ENCODE peak calls at places on chromosomes 11 and 22, in ten cellular contexts. I is vagina, D is HCT116, E is ovary, H is body of pancreas, R is esophagus muscularis mucosa, X is prostate gland, J is stomach, Z is testis, L is GM12891. A is an unnamed sample.

GRCh38 chr11:6606471-6607189 is 3.1 kb downstream of the ILK start:
- DNase-seq in L (no peak), J (peak), I (no peak), E (peak), R (peak), D (peak), Z (peak), X (peak), H (peak), A (peak)

GRCh38 chr11:104771782-104772181 is 126.5 kb downstream of the CASP12 start:
- DNase-seq in H (no peak), Z (no peak), D (no peak), E (no peak), J (no peak), R (no peak), I (no peak), L (no peak), X (peak), A (no peak)

GRCh38 chr11:119094816-119095065 is 6.9 kb downstream of the DPAGT1 start:
- DNase-seq in L (peak), Z (peak), X (peak), J (peak), H (peak), I (no peak), D (no peak), E (peak), R (peak), A (no peak)

GRCh38 chr22:24069721-24070120 is 58.6 kb downstream of the CABIN1 start:
- DNase-seq in R (no peak), X (no peak), E (no peak), J (no peak), D (no peak), I (no peak), Z (no peak), H (no peak), L (no peak), A (no peak)

GRCh38 chr11:95192717-95193116 is 38.3 kb downstream of the SESN3 start:
- DNase-seq in J (no peak), E (no peak), I (no peak), X (no peak), Z (no peak), D (no peak), L (no peak), R (no peak), H (no peak), A (no peak)

GRCh38 chr11:123174196-123175183 is 20.6 kb downstream of the CLMP start:
- DNase-seq in J (peak), R (no peak), E (peak), L (no peak), D (no peak), X (no peak), H (peak), Z (no peak), I (no peak), A (no peak)

GRCh38 chr11:119447664-119448242 is 24.8 kb upstream of the THY1 start:
- DNase-seq in I (no peak), J (no peak), H (no peak), D (no peak), E (no peak), X (no peak), L (no peak), Z (no peak), R (no peak), A (no peak)

GRCh38 chr11:64320556-64320955 is 2.6 kb downstream of the PRDX5 start:
- DNase-seq in L (no peak), Z (no peak), R (no peak), E (no peak), H (no peak), D (no peak), X (no peak), I (no peak), J (no peak), A (no peak)

GRCh38 chr22:50342651-50343540 is at the start of gene PPP6R2:
- DNase-seq in J (peak), H (peak), D (no peak), E (peak), Z (peak), R (no peak), L (peak), I (no peak), X (peak), A (no peak)

GRCh38 chr22:44752285-44753188 is at the start of gene ARHGAP8:
- DNase-seq in J (peak), X (peak), R (no peak), H (peak), I (no peak), L (no peak), E (no peak), D (no peak), Z (no peak), A (no peak)

GRCh38 chr11:28822596-28822995 is 714.4 kb downstream of the METTL15 start:
- DNase-seq in R (no peak), E (no peak), D (no peak), I (no peak), L (no peak), H (no peak), Z (no peak), J (no peak), X (no peak), A (no peak)

GRCh38 chr22:38041760-38042584 is 15.2 kb upstream of the PICK1 start:
- DNase-seq in I (no peak), Z (no peak), L (no peak), H (no peak), E (no peak), X (no peak), R (no peak), D (no peak), J (no peak), A (no peak)

GRCh38 chr11:18704045-18704645 is 5.6 kb downstream of the TMEM86A start:
- DNase-seq in R (no peak), D (no peak), J (no peak), X (no peak), E (no peak), L (no peak), Z (no peak), I (no peak), H (no peak), A (no peak)

GRCh38 chr11:18704698-18705097 is 6.1 kb downstream of the TMEM86A start:
- DNase-seq in L (no peak), J (no peak), E (no peak), H (no peak), I (no peak), D (no peak), R (no peak), X (no peak), Z (no peak), A (no peak)

GRCh38 chr11:18707811-18708340 is 9.3 kb downstream of the TMEM86A start:
- DNase-seq in H (no peak), L (no peak), R (no peak), J (no peak), I (no peak), X (no peak), Z (no peak), D (no peak), E (no peak), A (no peak)

GRCh38 chr11:18705651-18706281 is 7.2 kb downstream of the TMEM86A start:
- DNase-seq in L (no peak), J (peak), Z (peak), R (no peak), I (no peak), X (no peak), D (no peak), H (peak), E (peak), A (no peak)

GRCh38 chr11:18706330-18707243 is 8.0 kb downstream of the TMEM86A start:
- DNase-seq in H (peak), J (peak), L (no peak), R (no peak), Z (peak), D (no peak), X (peak), E (peak), I (no peak), A (no peak)
- TF ChIP-seq POLR2A in H (no peak), J (no peak), L (no peak), R (no peak), Z (no peak), D (no peak), X (no peak), E (no peak), I (no peak), A (no peak)

GRCh38 chr11:114274637-114275036 is 21.6 kb upstream of the NNMT start:
- DNase-seq in L (no peak), E (no peak), Z (no peak), D (no peak), J (no peak), X (no peak), I (no peak), H (no peak), R (no peak), A (no peak)
- TF ChIP-seq POLR2A in L (no peak), E (no peak), Z (no peak), D (no peak), J (no peak), X (no peak), I (no peak), H (no peak), R (no peak), A (no peak)

GRCh38 chr11:77027275-77027674 is 6.9 kb upstream of the B3GNT6 start:
- DNase-seq in Z (no peak), X (no peak), E (no peak), R (peak), L (no peak), H (no peak), D (no peak), J (no peak), I (no peak), A (no peak)
- TF ChIP-seq POLR2A in Z (no peak), X (no peak), E (no peak), R (no peak), L (no peak), H (no peak), D (no peak), J (no peak), I (no peak), A (no peak)

DNA sequence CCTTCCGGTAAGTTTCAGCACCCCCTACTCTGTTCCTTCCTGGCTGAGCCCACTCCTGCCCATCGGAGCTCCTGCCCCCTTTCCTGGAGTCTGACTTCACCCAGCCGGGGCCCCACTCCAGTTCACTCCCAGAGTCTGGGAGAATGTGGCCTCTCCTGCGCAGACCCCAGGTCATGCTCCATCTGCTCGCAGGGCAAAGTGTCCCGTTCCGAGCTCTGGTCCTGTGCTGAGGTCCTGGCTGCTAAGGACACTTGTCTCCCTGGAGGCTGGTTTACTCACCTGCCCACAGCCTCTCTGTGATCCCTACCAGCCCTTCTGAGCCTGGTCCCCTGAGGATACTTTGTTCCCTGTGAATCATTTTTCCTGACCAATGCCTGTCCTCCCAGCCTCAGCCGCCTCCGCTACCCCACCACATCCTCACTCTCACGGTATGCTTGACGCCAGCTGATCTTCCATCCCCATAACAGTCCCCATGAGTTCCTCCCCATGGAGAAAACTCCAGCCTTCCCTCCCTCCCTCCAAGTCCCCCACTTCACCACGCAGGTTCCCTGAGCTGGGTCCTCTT is 526 bp downstream of the IFITM10 start:
- DNase-seq in L (no peak), D (no peak), R (no peak), H (no peak), Z (no peak), E (no peak), J (no peak), I (no peak), X (no peak), A (peak)
- TF ChIP-seq POLR2A in L (no peak), D (no peak), R (no peak), H (no peak), Z (no peak), E (no peak), J (no peak), I (no peak), X (no peak), A (peak)

GRCh38 chr11:65476632-65477270 is 22.1 kb upstream of the MALAT1 start:
- DNase-seq in Z (no peak), L (no peak), R (no peak), J (peak), X (no peak), I (no peak), D (no peak), E (peak), H (peak), A (no peak)
- TF ChIP-seq POLR2A in Z (no peak), L (peak), R (no peak), J (no peak), X (no peak), I (no peak), D (no peak), E (no peak), H (no peak), A (no peak)